ENCODE peak calls at places on chromosome 20, in five cellular contexts. M, S, V, Z and X are unnamed samples.

GRCh38 chr20:5074050-5074674 is 45.6 kb downstream of the PCNA start:
- DNase-seq in M (no peak), S (no peak), V (no peak), Z (no peak), X (no peak)

GRCh38 chr20:39152126-39152525 is 190.0 kb downstream of the DHX35 start:
- DNase-seq in M (no peak), S (no peak), V (no peak), Z (no peak), X (no peak)

GRCh38 chr20:25296094-25297093 is 48.5 kb downstream of the PYGB start:
- DNase-seq in M (no peak), S (peak), V (no peak), Z (no peak), X (no peak)

GRCh38 chr20:23287366-23288190 is 63.0 kb upstream of the NXT1 start:
- DNase-seq in M (no peak), S (no peak), V (no peak), Z (no peak), X (no peak)

GRCh38 chr20:59737816-59738215 is 133.5 kb downstream of the PHACTR3 start:
- DNase-seq in M (no peak), S (no peak), V (no peak), Z (no peak), X (no peak)

GRCh38 chr20:32656827-32657226 is 16.9 kb downstream of the C20orf203 start:
- DNase-seq in M (no peak), S (no peak), V (no peak), Z (no peak), X (no peak)

GRCh38 chr20:53718142-53718481 is 124.5 kb upstream of the ZNF217 start:
- DNase-seq in M (no peak), S (no peak), V (no peak), Z (no peak), X (no peak)

GRCh38 chr20:13008761-13009681 is at the start of gene SPTLC3:
- DNase-seq in M (peak), S (no peak), V (no peak), Z (no peak), X (no peak)

GRCh38 chr20:8039048-8039447 is 19.5 kb upstream of the TMX4 start:
- DNase-seq in M (no peak), S (no peak), V (no peak), Z (no peak), X (no peak)

GRCh38 chr20:46183768-46184167 is 65.7 kb downstream of the CD40 start:
- DNase-seq in M (no peak), S (no peak), V (no peak), Z (no peak), X (no peak)

GRCh38 chr20:38222231-38222922 is 38.2 kb downstream of the KIAA1755 start:
- DNase-seq in M (no peak), S (peak), V (no peak), Z (peak), X (peak)

GRCh38 chr20:20827992-20828597 is 115.7 kb upstream of the RALGAPA2 start:
- DNase-seq in M (no peak), S (no peak), V (no peak), Z (no peak), X (no peak)

GRCh38 chr20:43513298-43514061 is 6.0 kb downstream of the L3MBTL1 start:
- DNase-seq in M (no peak), S (no peak), V (no peak), Z (no peak), X (no peak)